ENCODE peak calls at places on chromosomes 1 and 21, in five cellular contexts. P is AG10803, H is lower lobe of right lung, W is tibial nerve, M is right lobe of liver. F is an unnamed sample.

GRCh38 chr1:217032715-217033367 is 309.6 kb upstream of the ESRRG start:
- DNase-seq in M (no peak), P (no peak), W (no peak), H (no peak), F (no peak)

GRCh38 chr1:155038602-155039307 is 5.1 kb downstream of the DCST1 start:
- DNase-seq in P (peak), H (no peak), M (no peak), W (no peak), F (peak)

GRCh38 chr1:205667909-205668643 is 12.2 kb downstream of the SLC45A3 start:
- DNase-seq in W (no peak), H (no peak), M (peak), P (no peak), F (no peak)

GRCh38 chr1:2611034-2611501 is 21.7 kb downstream of the MMEL1 start:
- DNase-seq in W (no peak), H (peak), M (peak), P (no peak), F (no peak)

GRCh38 chr1:94679336-94680007 is 137.9 kb upstream of the F3 start:
- DNase-seq in H (no peak), P (no peak), W (peak), M (no peak), F (peak)

GRCh38 chr1:112230232-112230631 is 165.8 kb upstream of the CTTNBP2NL start:
- DNase-seq in H (no peak), M (no peak), W (no peak), P (no peak), F (no peak)

GRCh38 chr1:41109316-41110263 is 88.1 kb upstream of the SLFNL1 start:
- DNase-seq in M (no peak), H (no peak), P (peak), W (peak), F (peak)

GRCh38 chr1:24888971-24889670 is 41.0 kb downstream of the RUNX3 start:
- DNase-seq in P (peak), H (no peak), M (no peak), W (no peak), F (peak)

GRCh38 chr1:32724678-32725594 is 22.4 kb upstream of the SYNC start:
- DNase-seq in P (peak), W (peak), H (no peak), M (peak), F (peak)

GRCh38 chr1:226987623-226988336 is 47.7 kb downstream of the COQ8A start:
- DNase-seq in H (no peak), P (no peak), W (no peak), M (no peak), F (no peak)

GRCh38 chr1:9061252-9061948 is 8.0 kb downstream of the SLC2A5 start:
- DNase-seq in H (peak), W (no peak), P (peak), M (no peak), F (no peak)

GRCh38 chr1:78664763-78665162 is 15.1 kb downstream of the IFI44 start:
- DNase-seq in P (no peak), M (no peak), W (no peak), H (no peak), F (peak)

GRCh38 chr1:209625791-209626285 is 26.4 kb downstream of the LAMB3 start:
- DNase-seq in H (no peak), W (no peak), P (no peak), M (no peak), F (no peak)

GRCh38 chr1:89791064-89791721 is 29.6 kb upstream of the LRRC8D start:
- DNase-seq in P (no peak), M (no peak), H (no peak), W (no peak), F (no peak)

GRCh38 chr1:183185941-183186490 is at the start of gene LAMC2:
- DNase-seq in P (no peak), M (peak), H (peak), W (no peak), F (no peak)

GRCh38 chr1:36890776-36891175 is 143.5 kb downstream of the GRIK3 start:
- DNase-seq in H (no peak), P (no peak), M (no peak), W (peak), F (no peak)

GRCh38 chr1:167776616-167777252 is 55.0 kb downstream of the MPZL1 start:
- DNase-seq in W (no peak), H (no peak), M (no peak), P (peak), F (no peak)

GRCh38 chr1:206797534-206798383 is 25.5 kb upstream of the IL10 start:
- DNase-seq in M (no peak), H (no peak), P (no peak), W (no peak), F (no peak)

GRCh38 chr21:32812035-32812434 is 40.5 kb upstream of the PAXBP1 start:
- DNase-seq in P (peak), M (no peak), W (no peak), H (no peak), F (peak)

GRCh38 chr1:159909381-159909780 is 9.4 kb upstream of the CFAP45 start:
- DNase-seq in W (no peak), H (no peak), M (no peak), P (no peak), F (no peak)

GRCh38 chr1:68269637-68270430 is 37.5 kb upstream of the WLS start:
- DNase-seq in P (peak), W (no peak), H (no peak), M (no peak), F (peak)

DNA sequence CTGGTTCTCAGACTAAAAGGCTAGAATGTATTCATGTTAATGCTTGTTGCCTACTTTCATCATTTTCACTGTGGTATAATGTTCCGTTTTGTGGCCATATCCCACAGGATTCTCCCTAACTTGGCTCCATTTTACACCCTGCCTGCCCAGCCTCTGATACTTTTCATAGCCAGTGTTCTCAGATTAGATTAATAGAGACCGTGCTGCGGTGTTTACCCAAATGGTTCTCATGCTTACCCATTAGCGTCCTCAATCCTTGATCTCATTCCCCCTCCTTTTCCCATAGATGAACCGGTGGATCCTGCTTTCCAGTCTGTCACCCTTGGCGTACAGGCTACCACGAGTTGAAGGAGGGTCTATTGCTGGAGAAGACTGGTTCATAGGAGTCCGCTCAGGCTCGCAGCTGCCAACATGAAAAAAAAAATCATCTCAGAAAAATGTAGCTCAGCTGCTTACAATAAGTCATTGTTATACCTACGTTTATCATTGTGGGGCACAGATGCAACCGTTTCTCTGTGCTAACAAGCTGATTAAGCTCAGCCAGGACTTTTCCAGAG is 78.7 kb downstream of the SETD4 start:
- DNase-seq in W (no peak), H (no peak), P (no peak), M (no peak), F (no peak)
- H3K4me3 ChIP-seq in W (no peak), H (no peak), P (no peak), M (no peak), F (no peak)

GRCh38 chr1:150507912-150508864 is at the start of gene ECM1:
- DNase-seq in W (peak), H (peak), M (no peak), P (peak), F (peak)

GRCh38 chr1:150511985-150512660 is 3.4 kb upstream of the FALEC start:
- DNase-seq in H (no peak), P (no peak), W (no peak), M (no peak), F (no peak)

GRCh38 chr1:150505431-150505830 is 2.5 kb upstream of the ECM1 start:
- DNase-seq in W (no peak), P (no peak), M (no peak), H (peak), F (no peak)

GRCh38 chr1:150511551-150511950 is 3.6 kb downstream of the ECM1 start:
- DNase-seq in M (no peak), P (no peak), W (no peak), H (peak), F (no peak)

GRCh38 chr1:150508982-150509381 is 1.1 kb downstream of the ECM1 start:
- DNase-seq in M (no peak), W (no peak), P (peak), H (peak), F (no peak)
- H3K4me3 ChIP-seq in M (no peak), W (no peak), P (peak), H (peak), F (no peak)

DNA sequence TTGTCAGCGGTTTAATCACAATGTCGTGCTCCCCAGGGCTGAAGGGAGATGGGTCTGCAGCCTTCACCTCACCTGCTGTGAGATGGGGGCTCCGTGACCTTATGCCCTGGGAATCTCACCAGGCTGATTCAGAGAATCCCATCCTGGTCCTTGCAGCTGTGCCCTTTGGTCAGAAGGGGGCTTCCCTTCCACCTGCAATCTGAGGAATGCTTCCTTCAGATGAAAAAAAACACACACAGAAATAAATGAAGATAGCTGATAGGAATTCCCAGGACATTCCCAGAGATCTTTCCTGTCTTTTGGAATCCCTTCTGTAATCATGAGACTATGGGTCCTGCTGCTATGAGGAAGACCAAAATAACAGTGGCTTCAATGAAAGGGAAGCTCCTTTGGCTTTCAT is 127.0 kb upstream of the VAMP3 start:
- DNase-seq in P (no peak), H (no peak), M (no peak), W (no peak), F (no peak)
- H3K4me3 ChIP-seq in P (no peak), H (no peak), M (no peak), W (no peak), F (no peak)

DNA sequence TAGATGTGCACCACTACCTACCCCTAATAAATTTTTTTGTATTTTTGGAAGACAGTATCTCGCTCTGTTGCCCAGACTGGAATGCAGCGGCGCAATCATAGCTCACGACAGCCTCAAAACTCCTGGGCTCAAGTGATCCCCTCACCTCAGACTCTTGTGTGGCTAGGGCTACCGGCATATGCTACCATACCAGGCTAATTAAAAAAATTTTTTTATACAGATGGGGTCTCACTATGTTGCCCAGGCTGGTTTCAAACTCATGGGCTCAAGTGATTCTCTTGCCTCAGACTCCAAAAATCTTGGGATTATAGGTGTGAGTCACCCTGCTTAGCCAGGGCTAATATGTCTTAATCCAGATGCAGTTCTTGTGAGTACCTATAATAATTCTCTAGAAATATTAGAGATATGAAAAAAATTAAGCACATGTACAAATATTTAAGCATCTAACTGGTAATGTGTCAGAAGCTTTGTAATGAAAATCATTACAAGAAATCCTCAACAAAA is 9.5 kb downstream of the SORT1 start:
- DNase-seq in W (no peak), M (no peak), P (no peak), H (no peak), F (no peak)
- H3K4me3 ChIP-seq in W (no peak), M (no peak), P (no peak), H (no peak), F (no peak)

GRCh38 chr1:6485937-6486250 is 5.6 kb downstream of the PLEKHG5 start:
- DNase-seq in P (no peak), M (no peak), H (no peak), W (no peak), F (no peak)
- H3K4me3 ChIP-seq in P (peak), M (no peak), H (peak), W (peak), F (no peak)

GRCh38 chr1:52238474-52238873 is 96.6 kb downstream of the ZFYVE9 start:
- DNase-seq in P (peak), W (no peak), M (no peak), H (no peak), F (peak)
- H3K4me3 ChIP-seq in P (no peak), W (no peak), M (no peak), H (no peak), F (no peak)

DNA sequence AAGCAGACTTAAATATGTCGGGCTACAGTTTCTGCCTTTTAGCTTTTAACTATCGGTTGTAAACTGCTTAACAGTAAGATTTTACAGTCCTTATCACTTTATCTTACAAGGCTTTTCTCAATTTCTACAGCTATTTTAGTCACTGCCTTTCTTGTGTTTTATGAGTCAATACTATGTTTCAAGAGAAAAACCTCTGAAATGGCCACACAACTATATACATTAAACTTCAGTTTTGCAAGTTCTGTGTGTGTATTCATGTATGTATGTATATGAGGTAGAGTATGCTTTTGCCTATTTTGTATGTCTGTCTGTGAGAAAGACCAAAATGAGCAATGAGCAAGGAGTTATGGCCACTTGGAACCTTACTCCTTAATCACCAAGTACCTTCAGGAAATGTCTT is 169.8 kb downstream of the SYT2 start:
- DNase-seq in M (no peak), W (no peak), P (no peak), H (no peak), F (no peak)
- H3K4me3 ChIP-seq in M (peak), W (peak), P (peak), H (peak), F (no peak)